ENCODE peak calls at places on chromosomes 13 and 19, in six cellular contexts. X is T-helper 2 cell; C is LHCN-M2; Z is activated CD4-positive, alpha-beta T cell treated with anti-CD3 and anti-CD28 coated beads, Interleukin-2, amount 50 U/mL, for 1 hour; W is endothelial cell; U is caudate nucleus. P is an unnamed sample.

GRCh38 chr19:3224346-3225325 is at the start of gene CELF5:
- DNase-seq in X (peak; percentile 53), C (no peak), Z (peak; percentile 57), W (peak; percentile 64), U (peak; percentile 33), P (peak; percentile 44)

GRCh38 chr19:40274585-40275544 is 10.3 kb downstream of the AKT2 start:
- DNase-seq in X (peak; percentile 47), C (no peak), Z (no peak), W (no peak), U (peak; percentile 19), P (peak; percentile 51)

GRCh38 chr19:21084343-21084742 is 2.3 kb downstream of the ZNF714 start:
- DNase-seq in X (peak; percentile 17), C (peak; percentile 87), Z (no peak), W (no peak), U (peak; percentile 44), P (no peak)

GRCh38 chr13:50319603-50320296 is 304.5 kb downstream of the KCNRG start:
- DNase-seq in X (peak; percentile 74), C (peak; percentile 45), Z (no peak), W (no peak), U (no peak), P (no peak)

GRCh38 chr19:13790354-13790753 is 4.9 kb upstream of the ZSWIM4 start:
- DNase-seq in X (peak; percentile 39), C (no peak), Z (no peak), W (no peak), U (no peak), P (no peak)

GRCh38 chr13:34256236-34256635 is 438.3 kb downstream of the RFC3 start:
- DNase-seq in X (no peak), C (no peak), Z (no peak), W (no peak), U (no peak), P (no peak)

GRCh38 chr13:20161275-20161950 is 561 bp upstream of the GJA3 start:
- DNase-seq in X (peak; percentile 70), C (no peak), Z (peak; percentile 37), W (no peak), U (no peak), P (peak; percentile 51)

GRCh38 chr13:92602560-92602959 is 624.0 kb upstream of the GPC6 start:
- DNase-seq in X (no peak), C (no peak), Z (no peak), W (no peak), U (no peak), P (no peak)

GRCh38 chr19:44839272-44839671 is 6.8 kb upstream of the NECTIN2 start:
- DNase-seq in X (no peak), C (no peak), Z (no peak), W (no peak), U (no peak), P (no peak)

GRCh38 chr13:86000546-86000945 is 201.3 kb upstream of the SLITRK6 start:
- DNase-seq in X (no peak), C (no peak), Z (no peak), W (no peak), U (no peak), P (no peak)

P was measured in CD8-positive, alpha-beta T cell.